ENCODE peak calls at places on chromosome 1, in four cellular contexts. W is NCI-H1436; G is frontal cortex; H is activated naive CD4-positive, alpha-beta T cell treated with anti-CD3 and anti-CD28 coated beads for 36 hours. C is an unnamed sample.
A peak's percentile ranks its signal among the peaks of the same experiment; 100 is the strongest.

GRCh38 chr1:194512361-194512760 is 1325.9 kb upstream of the B3GALT2 start:
- DNase-seq in W (no peak), H (no peak), G (no peak), C (no peak)

GRCh38 chr1:169113613-169114119 is 7.2 kb downstream of the ATP1B1 start:
- DNase-seq in G (no peak), H (no peak), W (no peak), C (no peak)

GRCh38 chr1:234955107-234955731 is 173.4 kb downstream of the TOMM20 start:
- DNase-seq in H (no peak), W (no peak), G (no peak), C (no peak)

GRCh38 chr1:41366428-41367101 is 5.3 kb downstream of the FOXO6 start:
- DNase-seq in H (peak; percentile 55), G (peak; percentile 14), W (peak; percentile 63), C (no peak)

GRCh38 chr1:229843627-229844238 is 217.7 kb downstream of the URB2 start:
- DNase-seq in G (no peak), W (peak; percentile 23), H (peak; percentile 13), C (no peak)

GRCh38 chr1:57926025-57926552 is 502.2 kb upstream of the DAB1 start:
- DNase-seq in G (no peak), W (no peak), H (no peak), C (no peak)

GRCh38 chr1:200610846-200611245 is 9.7 kb downstream of the KIF14 start:
- DNase-seq in W (no peak), G (no peak), H (no peak), C (no peak)

GRCh38 chr1:8889925-8890785 is 11.7 kb upstream of the ENO1 start:
- DNase-seq in H (no peak), G (peak; percentile 64), W (no peak), C (peak; percentile 80)

GRCh38 chr1:116508984-116509980 is 61.5 kb downstream of the CD58 start:
- DNase-seq in G (no peak), W (no peak), H (peak; percentile 59), C (no peak)

GRCh38 chr1:212161231-212161781 is 123.9 kb upstream of the PPP2R5A start:
- DNase-seq in W (no peak), H (peak; percentile 14), G (no peak), C (no peak)

GRCh38 chr1:151371744-151372410 is 628 bp downstream of the SELENBP1 start:
- DNase-seq in W (no peak), G (no peak), H (no peak), C (no peak)

GRCh38 chr1:224223819-224224714 is 41.0 kb downstream of the DEGS1 start:
- DNase-seq in W (no peak), G (no peak), H (no peak), C (no peak)

C was measured in T47D.